ENCODE peak calls at places on chromosomes 3 and 15, in four cellular contexts. V is PC-3, D is SK-N-SH, S is hepatocyte. X is an unnamed sample.

GRCh38 chr15:62486041-62486440 is 321.0 kb upstream of the C2CD4B start:
- DNase-seq in V (no peak), D (no peak), S (no peak), X (no peak)

GRCh38 chr3:32105291-32106131 is 909 bp upstream of the GPD1L start:
- DNase-seq in V (peak; percentile 91), D (no peak), S (no peak), X (no peak)

GRCh38 chr3:195094211-195094921 is 176.6 kb downstream of the XXYLT1 start:
- DNase-seq in V (no peak), D (no peak), S (no peak), X (no peak)

GRCh38 chr3:41683666-41684350 is 278.1 kb downstream of the ULK4 start:
- DNase-seq in V (peak; percentile 43), D (no peak), S (peak; percentile 80), X (no peak)

GRCh38 chr3:141126661-141127343 is 75.7 kb downstream of the SPSB4 start:
- DNase-seq in V (no peak), D (no peak), S (no peak), X (no peak)

GRCh38 chr15:66080791-66081475 is 172.6 kb downstream of the MEGF11 start:
- DNase-seq in V (no peak), D (peak; percentile 58), S (peak; percentile 84), X (no peak)

GRCh38 chr3:138786788-138787276 is 47.9 kb downstream of the PIK3CB start:
- DNase-seq in V (peak; percentile 25), D (no peak), S (no peak), X (no peak)

GRCh38 chr15:68175527-68175926 is 29.6 kb downstream of the CALML4 start:
- DNase-seq in V (no peak), D (no peak), S (no peak), X (no peak)

GRCh38 chr3:85912981-85913380 is 954.2 kb downstream of the CADM2 start:
- DNase-seq in V (peak; percentile 89), D (no peak), S (no peak), X (no peak)

GRCh38 chr3:149299938-149300791 is 33.3 kb downstream of the TM4SF18 start:
- DNase-seq in V (peak; percentile 98), D (no peak), S (peak; percentile 85), X (no peak)

GRCh38 chr3:59821274-59821673 is 771.4 kb upstream of the CFAP20DC start:
- DNase-seq in V (no peak), D (no peak), S (no peak), X (no peak)

GRCh38 chr15:46646476-46646875 is 1011.6 kb downstream of the SQOR start:
- DNase-seq in V (no peak), D (no peak), S (no peak), X (no peak)
- TF ChIP-seq EZH2phosphoT487 in V (no peak), D (no peak), S (no peak), X (no peak)

GRCh38 chr3:50239649-50240048 is 3.6 kb downstream of the GNAI2 start:
- DNase-seq in V (no peak), D (no peak), S (no peak), X (no peak)

GRCh38 chr3:50236484-50237132 is 604 bp downstream of the GNAI2 start:
- DNase-seq in V (no peak), D (no peak), S (no peak), X (no peak)

GRCh38 chr3:50237754-50238548 is 1.9 kb downstream of the GNAI2 start:
- DNase-seq in V (peak; percentile 89), D (peak; percentile 85), S (peak; percentile 87), X (peak; percentile 88)

GRCh38 chr3:50237133-50237651 is 1.2 kb downstream of the GNAI2 start:
- DNase-seq in V (peak; percentile 36), D (peak; percentile 56), S (peak; percentile 58), X (no peak)

DNA sequence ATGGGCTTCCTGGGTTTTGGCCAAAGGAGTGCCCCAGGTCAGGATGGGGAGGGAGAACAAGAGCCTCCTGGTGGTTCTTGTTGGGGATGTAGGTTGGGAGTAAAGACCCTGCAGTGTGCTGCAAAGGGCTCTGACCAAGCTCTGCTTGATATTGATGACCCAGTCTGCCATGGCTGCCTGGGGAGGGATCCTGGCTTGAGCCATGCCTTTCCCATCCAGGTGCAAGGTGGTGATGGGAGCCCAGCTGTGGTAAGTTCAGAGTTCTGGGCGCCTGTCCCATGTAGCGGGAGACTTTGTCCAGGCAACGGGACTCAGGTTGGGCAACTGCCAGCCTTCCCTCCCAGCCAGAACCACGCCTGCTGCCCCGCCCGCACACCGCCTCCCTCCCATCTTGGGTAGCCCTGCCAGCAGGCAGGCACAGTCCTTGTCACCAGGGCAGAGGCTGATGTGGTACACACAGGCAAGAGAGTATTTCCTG is 2.6 kb downstream of the GNAI2 start:
- DNase-seq in V (peak; percentile 81), D (no peak), S (peak; percentile 50), X (no peak)
- TF ChIP-seq EZH2phosphoT487 in V (no peak), D (no peak), S (no peak), X (no peak)

GRCh38 chr15:80915462-80915861 is 74.2 kb downstream of the MESD start:
- DNase-seq in V (no peak), D (no peak), S (no peak), X (no peak)
- TF ChIP-seq EZH2phosphoT487 in V (no peak), D (no peak), S (no peak), X (no peak)

DNA sequence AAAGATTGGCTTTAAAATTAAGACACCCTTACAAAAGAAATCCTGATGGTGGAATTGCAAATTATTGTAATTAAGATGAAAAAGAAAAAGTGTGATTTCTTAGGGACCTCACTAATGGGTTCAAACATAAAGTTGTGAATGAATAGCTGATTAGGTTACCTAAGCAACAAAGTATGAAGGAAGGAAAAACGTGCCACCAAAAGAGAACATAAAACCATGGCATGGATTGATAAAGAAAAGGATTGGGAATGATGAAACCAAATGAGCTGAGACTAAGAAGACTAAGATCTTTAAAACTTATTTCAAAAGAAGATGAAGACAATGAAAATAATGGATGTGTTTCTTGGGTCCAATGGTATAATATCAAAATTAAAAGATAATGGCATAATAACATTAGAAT is 32.2 kb upstream of the GUCA1C start:
- DNase-seq in V (no peak), D (no peak), S (no peak), X (no peak)
- TF ChIP-seq EZH2phosphoT487 in V (no peak), D (no peak), S (no peak), X (no peak)

GRCh38 chr15:98713585-98714001 is 65.3 kb downstream of the IGF1R start:
- DNase-seq in V (peak; percentile 46), D (no peak), S (no peak), X (peak; percentile 86)
- TF ChIP-seq EZH2phosphoT487 in V (no peak), D (no peak), S (no peak), X (no peak)

GRCh38 chr15:40991355-40991754 is 38.1 kb downstream of the CHAC1 start:
- DNase-seq in V (no peak), D (no peak), S (no peak), X (no peak)

GRCh38 chr15:40992825-40993224 is 39.6 kb downstream of the CHAC1 start:
- DNase-seq in V (no peak), D (no peak), S (no peak), X (no peak)

GRCh38 chr15:40990080-40990479 is 36.8 kb downstream of the CHAC1 start:
- DNase-seq in V (no peak), D (no peak), S (no peak), X (no peak)

GRCh38 chr15:40990789-40991188 is 37.5 kb downstream of the CHAC1 start:
- DNase-seq in V (no peak), D (no peak), S (no peak), X (no peak)

DNA sequence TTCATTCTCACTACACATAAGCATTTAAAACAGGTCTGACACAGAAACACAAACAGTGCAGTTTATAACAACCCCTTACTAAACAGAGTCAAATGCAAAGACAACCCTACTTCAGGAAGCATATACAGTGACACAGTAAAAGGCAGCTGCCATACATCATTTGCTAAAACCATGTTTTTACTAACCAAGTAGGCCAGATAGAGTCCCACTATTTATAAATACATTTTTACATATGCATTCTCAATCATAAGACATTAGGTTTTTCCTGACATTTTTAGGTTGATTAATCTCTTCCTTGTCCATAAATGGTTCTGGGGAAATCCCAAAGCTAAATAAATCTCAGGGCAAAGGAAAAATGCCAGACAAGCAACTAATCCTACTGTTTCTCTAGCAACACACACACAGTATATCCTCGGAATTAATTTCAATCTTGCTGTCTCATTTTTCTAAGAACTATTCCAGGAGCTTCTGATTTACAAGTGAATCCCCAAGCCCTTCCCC is 39.0 kb downstream of the CHAC1 start:
- DNase-seq in V (no peak), D (no peak), S (no peak), X (no peak)
- TF ChIP-seq EZH2phosphoT487 in V (no peak), D (no peak), S (no peak), X (no peak)